ENCODE peak calls at places on chromosome 2, in ten cellular contexts. Q, D, M, B, R, N, P, K, E and Y are unnamed samples.
A peak's percentile ranks its signal among the peaks of the same experiment; 100 is the strongest.

GRCh38 chr2:289362-290089 is 1.6 kb upstream of the ALKAL2 start:
- DNase-seq in E (no peak), Q (peak; percentile 25), N (no peak), P (no peak), K (no peak), M (peak; percentile 58), D (peak; percentile 19), R (no peak), B (no peak), Y (no peak)

GRCh38 chr2:98465456-98466201 is 21.0 kb downstream of the INPP4A start:
- DNase-seq in B (no peak), R (no peak), E (peak; percentile 71), Q (peak; percentile 39), M (no peak), N (no peak), K (peak; percentile 81), P (peak; percentile 81), D (peak; percentile 92), Y (peak; percentile 74)

GRCh38 chr2:161232571-161232970 is 72.3 kb downstream of the TANK start:
- DNase-seq in E (no peak), Q (no peak), B (no peak), R (no peak), D (no peak), K (no peak), M (no peak), P (no peak), N (no peak), Y (no peak)

GRCh38 chr2:85189606-85190270 is 56.5 kb downstream of the TCF7L1 start:
- DNase-seq in M (no peak), P (no peak), N (no peak), E (no peak), R (no peak), Q (no peak), K (no peak), B (no peak), D (no peak), Y (no peak)

GRCh38 chr2:189142893-189143759 is 36.4 kb downstream of the COL5A2 start:
- DNase-seq in E (peak; percentile 45), B (peak; percentile 58), K (no peak), P (no peak), M (no peak), D (peak; percentile 49), Q (peak; percentile 76), N (no peak), R (no peak), Y (no peak)

GRCh38 chr2:85999131-85999831 is 106.4 kb downstream of the POLR1A start:
- DNase-seq in D (peak; percentile 36), P (no peak), K (no peak), E (no peak), N (peak; percentile 65), M (no peak), B (no peak), Q (no peak), R (no peak), Y (no peak)

GRCh38 chr2:128377071-128377910 is 58.6 kb upstream of the HS6ST1 start:
- DNase-seq in E (no peak), B (no peak), R (no peak), D (no peak), Q (no peak), M (no peak), K (no peak), N (peak; percentile 60), P (no peak), Y (no peak)

GRCh38 chr2:137947714-137948336 is 16.4 kb upstream of the HNMT start:
- DNase-seq in M (peak; percentile 82), Q (peak; percentile 84), N (peak; percentile 77), B (no peak), R (peak; percentile 18), K (peak; percentile 71), P (peak; percentile 70), E (peak; percentile 70), D (peak; percentile 82), Y (peak; percentile 82)

GRCh38 chr2:110752871-110753270 is 20.5 kb downstream of the ACOXL start:
- DNase-seq in Q (no peak), N (no peak), R (no peak), E (no peak), P (no peak), B (no peak), D (no peak), K (no peak), M (no peak), Y (no peak)

GRCh38 chr2:195560209-195560907 is 96.7 kb upstream of the SLC39A10 start:
- DNase-seq in K (no peak), P (no peak), N (no peak), B (no peak), D (no peak), R (no peak), E (no peak), M (no peak), Q (peak; percentile 49), Y (no peak)

GRCh38 chr2:195562624-195563566 is 94.1 kb upstream of the SLC39A10 start:
- DNase-seq in N (no peak), D (no peak), K (no peak), P (no peak), B (no peak), R (no peak), Q (peak; percentile 46), E (no peak), M (no peak), Y (no peak)

GRCh38 chr2:195561205-195562032 is 95.6 kb upstream of the SLC39A10 start:
- DNase-seq in B (no peak), K (no peak), M (no peak), R (no peak), D (no peak), Q (peak; percentile 95), N (no peak), E (no peak), P (no peak), Y (no peak)

GRCh38 chr2:195566201-195566600 is 90.8 kb upstream of the SLC39A10 start:
- DNase-seq in Q (peak; percentile 12), M (no peak), D (no peak), N (no peak), E (no peak), R (no peak), B (no peak), P (no peak), K (no peak), Y (no peak)

DNA sequence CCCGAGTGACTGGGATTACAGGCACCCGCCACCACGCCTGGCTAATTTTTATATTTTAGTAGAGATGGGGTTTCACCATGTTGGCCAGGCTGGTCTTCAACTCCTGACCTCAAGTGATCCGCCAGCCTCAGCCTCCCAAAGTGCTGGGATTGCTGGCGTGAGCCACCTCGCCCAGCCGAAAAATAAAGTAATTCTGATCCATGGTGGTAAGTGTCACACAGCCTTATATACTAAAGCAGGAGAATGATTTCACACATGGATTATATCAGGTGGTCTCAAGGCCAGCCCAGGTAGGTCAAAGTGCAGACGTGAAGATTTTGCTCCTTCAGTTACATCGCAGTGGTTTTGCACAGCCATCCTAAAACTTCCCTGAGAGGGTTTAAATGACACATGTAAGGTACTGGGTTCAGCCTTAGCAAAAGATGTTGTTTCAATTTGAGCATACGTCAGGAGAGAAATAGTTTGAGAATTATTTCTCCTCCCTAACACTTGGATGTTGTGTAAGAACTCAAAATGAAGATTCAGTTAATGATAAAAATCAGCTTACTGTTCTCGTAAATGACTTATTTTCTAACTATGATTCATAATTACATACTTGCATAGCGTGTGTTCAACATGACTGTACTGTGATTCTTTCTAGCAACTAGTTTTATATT is 93.0 kb upstream of the SLC39A10 start:
- DNase-seq in B (no peak), D (no peak), Q (peak; percentile 87), R (no peak), N (no peak), P (no peak), K (no peak), M (no peak), E (no peak), Y (no peak)
- H3K4me1 ChIP-seq in B (peaks cover 16% of the 10 kb centered on the region), D (no peaks in the 10 kb centered on the region), Q (peaks cover 63% of the 10 kb centered on the region), R (no peaks in the 10 kb centered on the region), N (no peaks in the 10 kb centered on the region), P (no peaks in the 10 kb centered on the region), K (no peaks in the 10 kb centered on the region), M (no peaks in the 10 kb centered on the region), E (peaks cover 13% of the 10 kb centered on the region), Y (no peaks in the 10 kb centered on the region)

GRCh38 chr2:240256704-240257637 is 116.5 kb upstream of the OTOS start:
- DNase-seq in M (no peak), R (no peak), K (no peak), P (peak; percentile 23), N (no peak), E (peak; percentile 35), B (no peak), Q (no peak), D (no peak), Y (no peak)
- H3K4me1 ChIP-seq in M (peaks cover 29% of the 10 kb centered on the region), R (peaks cover 18% of the 10 kb centered on the region), K (peaks cover 48% of the 10 kb centered on the region), P (peaks cover 19% of the 10 kb centered on the region), N (peaks cover 5% of the 10 kb centered on the region), E (no peaks in the 10 kb centered on the region), B (peaks cover 3% of the 10 kb centered on the region), Q (peaks cover 8% of the 10 kb centered on the region), D (no peaks in the 10 kb centered on the region), Y (peaks cover 38% of the 10 kb centered on the region)

GRCh38 chr2:205758051-205758450 is 75.8 kb downstream of the NRP2 start:
- DNase-seq in B (no peak), E (no peak), R (no peak), Q (peak; percentile 64), D (peak; percentile 73), N (no peak), M (peak; percentile 69), K (no peak), P (no peak), Y (no peak)

GRCh38 chr2:205757271-205757670 is 75.0 kb downstream of the NRP2 start:
- DNase-seq in N (no peak), K (no peak), B (no peak), E (no peak), D (no peak), Q (no peak), M (no peak), R (no peak), P (no peak), Y (no peak)

GRCh38 chr2:205754924-205755321 is 72.6 kb downstream of the NRP2 start:
- DNase-seq in R (no peak), K (no peak), Q (peak; percentile 71), M (peak; percentile 44), E (peak; percentile 60), N (no peak), D (no peak), P (no peak), B (no peak), Y (no peak)

GRCh38 chr2:205754285-205754923 is 72.1 kb downstream of the NRP2 start:
- DNase-seq in N (no peak), Q (peak; percentile 26), R (no peak), K (no peak), B (no peak), M (no peak), P (no peak), E (no peak), D (no peak), Y (no peak)

DNA sequence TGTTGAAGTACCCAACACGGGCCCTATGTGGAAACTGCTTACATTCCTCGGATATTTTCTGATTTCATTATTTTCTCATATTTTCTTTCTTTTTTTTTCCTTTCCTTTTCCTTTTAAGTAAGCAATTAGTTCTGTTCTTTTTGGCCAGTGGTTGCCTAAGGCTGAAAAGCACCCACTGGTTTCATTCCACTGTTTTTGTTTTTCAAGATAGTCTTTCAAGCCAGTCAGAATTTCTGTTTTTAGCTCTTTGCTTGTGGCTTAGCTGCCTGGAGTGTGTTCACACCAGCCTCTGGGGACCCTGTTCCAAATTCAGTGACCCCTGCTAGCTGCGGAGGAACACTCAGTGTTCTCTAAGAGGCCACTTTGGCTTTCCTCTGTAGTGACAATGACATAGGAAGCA is 73.6 kb downstream of the NRP2 start:
- DNase-seq in Q (no peak), D (no peak), P (no peak), B (no peak), K (no peak), M (peak; percentile 42), E (no peak), N (peak; percentile 86), R (no peak), Y (no peak)
- H3K4me1 ChIP-seq in Q (peaks cover 56% of the 10 kb centered on the region), D (peaks cover 29% of the 10 kb centered on the region), P (peaks cover 18% of the 10 kb centered on the region), B (no peaks in the 10 kb centered on the region), K (peaks cover 49% of the 10 kb centered on the region), M (peaks cover 39% of the 10 kb centered on the region), E (peaks cover 62% of the 10 kb centered on the region), N (no peaks in the 10 kb centered on the region), R (peaks cover 39% of the 10 kb centered on the region), Y (no peaks in the 10 kb centered on the region)

GRCh38 chr2:172101008-172101706 is 1.5 kb downstream of the DLX2 start:
- DNase-seq in P (no peak), D (no peak), M (no peak), B (no peak), Q (no peak), R (no peak), E (no peak), K (no peak), N (no peak), Y (no peak)
- H3K4me1 ChIP-seq in P (peaks cover 63% of the 10 kb centered on the region), D (peaks cover 42% of the 10 kb centered on the region), M (peaks cover 19% of the 10 kb centered on the region), B (peaks cover 38% of the 10 kb centered on the region), Q (peaks cover 35% of the 10 kb centered on the region), R (peaks cover 36% of the 10 kb centered on the region), E (peaks cover 58% of the 10 kb centered on the region), K (peaks cover 75% of the 10 kb centered on the region), N (no peaks in the 10 kb centered on the region), Y (peaks cover 83% of the 10 kb centered on the region)